ENCODE peak calls at places on chromosomes 2 and 18, in five cellular contexts. H is lung microvascular endothelial cell, G is GM04504, Y is hepatic stellate cell, R is SHP77 treated with DMSO at 0.1 percent for 48 hours. W is an unnamed sample.

GRCh38 chr2:222572761-222573174 is 83.1 kb downstream of the FARSB start:
- DNase-seq in H (peak), G (peak), Y (no peak), R (no peak), W (no peak)

GRCh38 chr2:158072361-158072760 is 29.3 kb upstream of the UPP2 start:
- DNase-seq in H (no peak), G (no peak), Y (no peak), R (no peak), W (no peak)

GRCh38 chr2:20198001-20198400 is 26.9 kb downstream of the SDC1 start:
- DNase-seq in H (no peak), G (no peak), Y (no peak), R (no peak), W (no peak)

GRCh38 chr2:173654146-173654895 is 299.6 kb downstream of the CDCA7 start:
- DNase-seq in H (no peak), G (no peak), Y (no peak), R (no peak), W (no peak)

GRCh38 chr2:172878260-172878659 is 142.6 kb downstream of the RAPGEF4 start:
- DNase-seq in H (peak), G (no peak), Y (no peak), R (no peak), W (no peak)

GRCh38 chr2:239669899-239670460 is 269.2 kb upstream of the HDAC4 start:
- DNase-seq in H (no peak), G (no peak), Y (no peak), R (no peak), W (no peak)

GRCh38 chr2:229714080-229714735 is at the start of gene DNER:
- DNase-seq in H (peak), G (no peak), Y (peak), R (peak), W (no peak)

GRCh38 chr2:97360202-97360601 is 229.5 kb downstream of the ANKRD36B start:
- DNase-seq in H (no peak), G (no peak), Y (no peak), R (no peak), W (no peak)

GRCh38 chr18:27824841-27825720 is 351.8 kb downstream of the CDH2 start:
- DNase-seq in H (no peak), G (no peak), Y (no peak), R (no peak), W (no peak)

W was measured in kidney glomerular epithelial cell.